ENCODE peak calls at places on chromosomes 7 and 10, in six cellular contexts. M, K, P, C, E and J are unnamed samples. For H3K4me1, the result is how much of the 10 kb centered on the place peaks cover.

GRCh38 chr7:115066050-115066449 is 144.2 kb downstream of the MDFIC start:
- DNase-seq in M (no peak), P (peak), E (no peak), C (no peak), K (peak), J (no peak)

GRCh38 chr7:10138087-10138854 is 835.4 kb upstream of the PHF14 start:
- DNase-seq in K (no peak), E (no peak), C (no peak), M (no peak), P (no peak), J (no peak)

GRCh38 chr10:75058142-75058541 is 53.3 kb upstream of the SAMD8 start:
- DNase-seq in P (no peak), E (no peak), M (no peak), C (no peak), K (no peak), J (no peak)

GRCh38 chr10:68315582-68315981 is 16.3 kb upstream of the HNRNPH3 start:
- DNase-seq in M (no peak), E (no peak), P (no peak), C (no peak), K (peak), J (no peak)

GRCh38 chr7:35878356-35878755 is 77.5 kb downstream of the SEPTIN7 start:
- DNase-seq in P (no peak), K (no peak), M (no peak), E (no peak), C (no peak), J (no peak)

GRCh38 chr10:101535949-101536348 is 52.1 kb downstream of the POLL start:
- DNase-seq in M (no peak), K (no peak), C (no peak), P (no peak), E (no peak), J (no peak)

GRCh38 chr10:57707300-57707658 is 560.4 kb downstream of the IPMK start:
- DNase-seq in M (no peak), K (no peak), C (no peak), E (no peak), P (no peak), J (no peak)

GRCh38 chr10:112441520-112441919 is 5.2 kb downstream of the ZDHHC6 start:
- DNase-seq in M (no peak), E (no peak), K (no peak), C (no peak), P (no peak), J (no peak)

GRCh38 chr7:22114440-22114981 is 168.8 kb upstream of the CDCA7L start:
- DNase-seq in E (no peak), M (no peak), K (no peak), P (no peak), C (no peak), J (no peak)

GRCh38 chr10:71045188-71045841 is 156.9 kb upstream of the PCBD1 start:
- DNase-seq in M (no peak), E (no peak), K (no peak), P (no peak), C (no peak), J (no peak)

GRCh38 chr7:116772423-116772852 is 89.9 kb upstream of the CAPZA2 start:
- DNase-seq in E (no peak), P (no peak), K (no peak), C (peak), M (no peak), J (no peak)

GRCh38 chr10:47025540-47026300 is 114.5 kb downstream of the PTPN20 start:
- DNase-seq in P (no peak), C (no peak), K (no peak), M (peak), E (peak), J (no peak)

GRCh38 chr10:130878131-130878530 is 433.4 kb downstream of the TCERG1L start:
- DNase-seq in K (no peak), P (no peak), C (no peak), E (no peak), M (no peak), J (no peak)

GRCh38 chr7:115441033-115441432 is 519.1 kb downstream of the MDFIC start:
- DNase-seq in C (no peak), E (no peak), M (no peak), P (no peak), K (no peak), J (no peak)

GRCh38 chr7:131010714-131011436 is 276.9 kb upstream of the KLF14 start:
- DNase-seq in K (no peak), P (no peak), M (no peak), E (no peak), C (no peak), J (no peak)

GRCh38 chr7:7109934-7110333 is 72.4 kb upstream of the C1GALT1 start:
- DNase-seq in E (no peak), C (no peak), P (no peak), K (no peak), M (no peak), J (no peak)

GRCh38 chr7:11026452-11027359 is 53.0 kb downstream of the PHF14 start:
- DNase-seq in E (peak), M (no peak), P (no peak), K (no peak), C (no peak), J (no peak)

GRCh38 chr7:28904539-28905143 is 53.5 kb downstream of the TRIL start:
- DNase-seq in M (no peak), K (no peak), C (no peak), E (peak), P (no peak), J (no peak)

GRCh38 chr7:123533929-123534382 is 439 bp downstream of the IQUB start:
- DNase-seq in E (no peak), P (no peak), M (no peak), K (no peak), C (no peak), J (peak)

GRCh38 chr10:74792726-74793125 is 33.7 kb upstream of the KAT6B start:
- DNase-seq in M (no peak), K (no peak), C (no peak), P (no peak), E (no peak), J (no peak)

GRCh38 chr7:102318482-102318971 is 31.9 kb downstream of the SH2B2 start:
- DNase-seq in E (peak), P (no peak), K (no peak), C (no peak), M (no peak), J (no peak)

GRCh38 chr7:134693256-134693655 is 46.6 kb downstream of the BPGM start:
- DNase-seq in K (no peak), M (peak), P (no peak), C (no peak), E (no peak), J (peak)

GRCh38 chr7:141704112-141704511 is 2.1 kb upstream of the DENND11 start:
- DNase-seq in C (no peak), M (no peak), E (no peak), K (no peak), P (no peak), J (no peak)

GRCh38 chr7:124929467-124930172 is at the start of gene POT1:
- DNase-seq in K (peak), P (peak), E (peak), M (peak), C (peak), J (peak)
- TF ChIP-seq EP300 in K (no peak), P (peak), E (no peak), M (no peak), C (no peak), J (no peak)

GRCh38 chr10:24685958-24686540 is 37.6 kb downstream of the ARHGAP21 start:
- DNase-seq in E (no peak), K (no peak), P (no peak), M (no peak), C (no peak), J (no peak)
- H3K4me1 ChIP-seq in E (under half), K (under half), P (under half), M (under half), C (under half), J (under half)

DNA sequence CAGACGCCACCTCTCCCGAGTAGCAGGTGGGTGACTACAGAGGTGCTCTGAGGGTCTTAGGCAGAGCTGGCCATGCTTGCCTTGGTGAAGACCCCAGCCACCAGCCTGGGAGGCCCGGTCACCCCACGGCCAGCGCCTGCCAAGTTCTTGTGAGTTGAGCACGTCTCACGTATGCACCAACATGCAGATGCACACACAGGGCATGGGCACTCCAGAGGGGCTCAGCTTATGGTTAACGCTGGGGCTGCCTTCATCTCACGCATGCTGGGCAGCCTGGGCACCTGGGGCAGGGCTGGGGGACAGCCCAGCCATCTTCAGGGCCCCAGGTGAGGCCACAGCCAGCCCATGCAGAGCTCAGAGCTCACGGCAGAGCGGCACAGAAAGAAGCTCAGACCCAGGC is 41.0 kb downstream of the PTPRN2 start:
- DNase-seq in P (no peak), K (no peak), M (no peak), C (no peak), E (no peak), J (no peak)
- TF ChIP-seq EP300 in P (no peak), K (no peak), M (no peak), C (no peak), E (no peak), J (no peak)

GRCh38 chr7:80825499-80825898 is 93.4 kb downstream of the SEMA3C start:
- DNase-seq in P (no peak), C (no peak), K (no peak), E (no peak), M (no peak), J (no peak)

GRCh38 chr7:80830000-80830399 is 88.9 kb downstream of the SEMA3C start:
- DNase-seq in E (no peak), C (no peak), M (no peak), P (no peak), K (no peak), J (no peak)

GRCh38 chr7:80826520-80827237 is 92.2 kb downstream of the SEMA3C start:
- DNase-seq in K (no peak), P (no peak), M (no peak), C (no peak), E (no peak), J (no peak)

GRCh38 chr7:80829527-80829926 is 89.3 kb downstream of the SEMA3C start:
- DNase-seq in E (no peak), C (no peak), P (no peak), K (no peak), M (no peak), J (no peak)

DNA sequence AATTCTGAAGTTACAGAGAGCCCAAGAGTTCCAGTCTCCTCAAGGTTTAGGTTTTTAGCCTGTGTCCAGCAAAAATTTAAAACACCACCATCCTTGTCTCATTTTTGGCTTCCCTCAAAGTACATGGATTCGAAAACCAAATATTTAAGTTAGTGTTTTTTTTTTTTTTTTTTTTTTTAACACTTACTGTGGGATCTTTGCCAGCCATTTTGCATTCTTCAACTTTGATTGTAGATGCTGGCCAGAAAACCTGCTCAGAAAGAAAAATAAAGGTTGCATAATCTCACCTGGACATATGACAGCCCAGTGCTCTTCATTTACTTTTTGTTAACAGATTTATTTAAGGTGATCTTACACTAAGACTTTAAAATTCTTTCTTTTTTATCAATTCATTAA is 91.6 kb downstream of the SEMA3C start:
- DNase-seq in C (no peak), P (no peak), K (no peak), E (no peak), M (no peak), J (no peak)
- H3K4me1 ChIP-seq in C (under half), P (under half), K (under half), E (under half), M (half or more), J (under half)

DNA sequence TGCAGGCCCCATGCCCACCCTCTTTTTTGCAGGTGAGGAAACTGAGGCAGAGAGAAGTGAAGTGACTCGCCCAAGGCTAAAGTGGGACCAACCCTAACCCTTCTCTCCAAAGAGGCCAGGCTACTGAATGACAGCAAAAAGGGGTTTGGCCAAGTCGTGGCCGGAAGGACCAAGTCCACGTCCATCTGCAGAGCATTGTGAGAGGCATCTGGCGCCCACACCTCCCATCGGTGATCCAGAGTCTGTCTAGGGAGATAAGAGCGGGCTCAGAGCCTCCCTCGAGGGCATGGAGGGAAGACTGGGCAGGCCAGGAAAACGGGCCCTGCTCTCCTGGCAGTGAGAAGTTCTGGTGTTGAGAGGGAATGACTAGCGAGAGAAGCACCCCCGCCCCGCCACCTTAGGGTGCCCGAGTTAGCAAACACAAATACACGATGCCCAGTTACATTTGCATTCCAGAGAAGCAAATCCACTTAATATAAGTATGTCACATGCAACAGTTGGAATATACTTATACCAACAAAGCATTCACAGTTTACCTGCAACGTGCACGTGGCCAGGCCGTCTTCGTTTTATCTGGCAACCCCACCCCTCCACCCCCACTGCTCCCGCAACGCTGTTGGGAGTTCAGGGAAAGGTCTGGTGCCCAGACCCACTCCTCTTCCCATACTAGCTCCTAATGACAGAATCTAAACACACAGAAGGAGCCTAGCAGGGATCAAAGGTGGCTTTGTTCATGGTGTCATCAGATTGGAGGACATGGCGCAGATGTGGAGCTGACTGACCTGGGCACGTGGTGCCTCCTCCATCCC is 124.9 kb downstream of the OAT start:
- DNase-seq in M (no peak), P (no peak), K (no peak), C (no peak), E (peak), J (no peak)
- TF ChIP-seq EP300 in M (no peak), P (no peak), K (no peak), C (no peak), E (peak), J (no peak)

GRCh38 chr7:105805619-105806018 is 70.8 kb downstream of the ATXN7L1 start:
- DNase-seq in E (no peak), K (no peak), C (no peak), M (no peak), P (no peak), J (no peak)
- H3K4me1 ChIP-seq in E (under half), K (under half), C (under half), M (under half), P (under half), J (under half)

DNA sequence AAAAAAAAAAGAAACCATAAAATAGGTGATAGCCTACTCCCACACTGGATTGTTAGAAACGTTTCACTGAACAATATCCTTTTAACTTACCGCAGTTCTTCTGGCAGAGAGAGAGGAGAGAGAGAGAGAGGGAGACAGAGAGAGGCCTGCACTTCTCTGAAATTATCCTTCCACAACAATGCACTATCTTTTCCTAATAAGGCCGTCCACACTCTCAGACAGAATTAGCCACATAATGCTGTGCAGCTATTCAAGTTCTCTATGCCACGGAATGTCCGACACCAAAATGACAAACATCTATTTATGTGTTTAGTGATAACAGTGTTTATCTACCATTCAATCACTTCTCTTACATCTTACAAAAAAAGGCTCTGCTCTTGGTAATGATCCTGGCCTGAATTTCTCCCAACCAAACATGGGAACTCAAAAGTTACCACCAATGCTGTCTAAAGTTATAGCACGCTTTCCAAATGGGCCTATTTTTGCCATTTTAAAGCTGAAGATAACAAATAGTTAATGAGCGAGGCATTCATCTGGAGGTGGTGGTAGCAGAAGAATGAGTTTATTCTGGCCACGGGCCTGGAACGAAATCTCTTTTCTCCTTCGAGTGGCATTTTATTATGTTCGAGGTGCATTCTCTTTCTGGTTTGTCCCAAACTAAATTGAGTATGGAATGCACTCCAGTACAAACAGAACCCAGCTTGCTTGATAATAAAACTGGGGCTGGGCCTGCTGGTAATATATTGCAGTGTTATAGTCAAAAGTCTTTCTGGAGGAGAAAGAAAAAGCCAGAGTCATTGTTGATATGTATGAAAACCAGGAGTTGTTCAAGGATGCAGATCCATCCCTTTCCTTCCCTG is 160.2 kb upstream of the SVIL start:
- DNase-seq in K (no peak), E (no peak), M (no peak), C (no peak), P (no peak), J (no peak)
- TF ChIP-seq EP300 in K (peak), E (no peak), M (no peak), C (no peak), P (no peak), J (no peak)

GRCh38 chr10:131896403-131896802 is 4.4 kb upstream of the PPP2R2D start:
- DNase-seq in K (no peak), E (no peak), M (no peak), P (no peak), C (no peak), J (no peak)
- H3K4me1 ChIP-seq in K (under half), E (under half), M (under half), P (under half), C (half or more), J (under half)

GRCh38 chr7:139111147-139111546 is 1.6 kb upstream of the ZC3HAV1 start:
- DNase-seq in M (no peak), K (no peak), C (no peak), E (no peak), P (no peak), J (no peak)

GRCh38 chr7:139106959-139107358 is 2.6 kb downstream of the ZC3HAV1 start:
- DNase-seq in C (no peak), P (no peak), E (no peak), K (no peak), M (no peak), J (no peak)

GRCh38 chr7:139109983-139110411 is 477 bp upstream of the ZC3HAV1 start:
- DNase-seq in E (no peak), K (no peak), M (peak), C (no peak), P (no peak), J (no peak)

GRCh38 chr7:139108256-139109187 is 998 bp downstream of the ZC3HAV1 start:
- DNase-seq in M (no peak), P (no peak), E (no peak), C (no peak), K (peak), J (peak)

GRCh38 chr7:139109188-139109982 is at the start of gene ZC3HAV1:
- DNase-seq in E (peak), M (peak), P (no peak), C (peak), K (peak), J (peak)
- TF ChIP-seq EP300 in E (no peak), M (no peak), P (no peak), C (no peak), K (no peak), J (no peak)

GRCh38 chr10:102672822-102673200 is 28.5 kb downstream of the TRIM8 start:
- DNase-seq in C (no peak), P (no peak), K (no peak), E (peak), M (no peak), J (peak)
- H3K4me1 ChIP-seq in C (half or more), P (under half), K (under half), E (half or more), M (half or more), J (under half)